ENCODE peak calls at places on chromosomes 4 and X, in seven cellular contexts. H is small intestine; D is ovary; V is CD4-positive, alpha-beta memory T cell; Q is right cardiac atrium; A is cardiac muscle cell; W is CD4-positive, CD25-positive, alpha-beta regulatory T cell. Z is an unnamed sample.

GRCh38 chrX:145826466-145826865 is 8.8 kb downstream of the SLITRK2 start:
- DNase-seq in W (no peak), V (no peak), Q (no peak), A (no peak), H (no peak), D (no peak), Z (no peak)

GRCh38 chr4:152686452-152687013 is 6.7 kb upstream of the TMEM154 start:
- DNase-seq in H (no peak), W (no peak), Q (no peak), A (no peak), D (no peak), V (peak; percentile 29), Z (no peak)

GRCh38 chr4:55004831-55005230 is 120.6 kb downstream of the KDR start:
- DNase-seq in H (no peak), A (peak; percentile 79), W (no peak), V (no peak), D (no peak), Q (no peak), Z (no peak)

GRCh38 chrX:53831662-53832635 is 145.4 kb upstream of the HUWE1 start:
- DNase-seq in Q (no peak), W (peak; percentile 60), H (peak; percentile 33), A (peak; percentile 23), D (no peak), V (peak; percentile 45), Z (peak; percentile 73)

GRCh38 chr4:109803924-109804571 is 2.2 kb upstream of the CFI start:
- DNase-seq in W (peak; percentile 59), H (peak; percentile 65), A (peak; percentile 68), D (no peak), V (peak; percentile 29), Q (no peak), Z (peak; percentile 83)

GRCh38 chr4:100366213-100366612 is 151.6 kb downstream of the EMCN start:
- DNase-seq in V (no peak), Q (no peak), H (no peak), A (no peak), W (no peak), D (no peak), Z (no peak)

GRCh38 chr4:21768349-21769310 is 179.9 kb downstream of the KCNIP4 start:
- DNase-seq in V (peak; percentile 16), D (no peak), Q (no peak), W (peak; percentile 30), A (peak; percentile 73), H (peak; percentile 42), Z (peak; percentile 73)

GRCh38 chrX:152937236-152937635 is 39.4 kb downstream of the ZNF185 start:
- DNase-seq in W (no peak), A (no peak), H (no peak), Q (no peak), V (no peak), D (no peak), Z (no peak)

GRCh38 chr4:135485371-135485770 is 1283.8 kb upstream of the PABPC4L start:
- DNase-seq in W (no peak), H (no peak), Q (no peak), D (no peak), V (no peak), A (no peak), Z (no peak)

GRCh38 chrX:41373989-41374606 is 40.1 kb downstream of the DDX3X start:
- DNase-seq in W (no peak), D (no peak), V (no peak), A (no peak), Q (no peak), H (no peak), Z (no peak)

GRCh38 chr4:77044458-77045124 is 31.2 kb downstream of the CCNI start:
- DNase-seq in W (peak; percentile 61), Q (no peak), H (peak; percentile 51), A (peak; percentile 74), V (peak; percentile 35), D (no peak), Z (peak; percentile 67)

GRCh38 chrX:11530621-11531020 is 135.1 kb downstream of the ARHGAP6 start:
- DNase-seq in A (no peak), H (no peak), Q (no peak), D (peak; percentile 25), W (no peak), V (no peak), Z (no peak)

GRCh38 chrX:43500996-43501694 is 155.0 kb upstream of the MAOA start:
- DNase-seq in A (no peak), Q (no peak), D (no peak), H (peak; percentile 11), W (no peak), V (no peak), Z (no peak)

GRCh38 chr4:164725066-164725465 is 28.9 kb upstream of the SMIM31 start:
- DNase-seq in Q (no peak), A (no peak), H (no peak), D (no peak), W (no peak), V (no peak), Z (no peak)

GRCh38 chr4:69754926-69755580 is 5.4 kb downstream of the SULT1B1 start:
- DNase-seq in V (no peak), W (no peak), H (peak; percentile 91), Q (no peak), D (no peak), A (peak; percentile 11), Z (no peak)

GRCh38 chr4:69749771-69750170 is 10.6 kb downstream of the SULT1B1 start:
- DNase-seq in H (no peak), D (no peak), W (no peak), A (peak; percentile 80), Q (no peak), V (no peak), Z (no peak)

GRCh38 chr4:69750346-69750745 is 10.1 kb downstream of the SULT1B1 start:
- DNase-seq in W (no peak), A (peak; percentile 30), H (no peak), V (no peak), D (no peak), Q (no peak), Z (no peak)

GRCh38 chr4:69757464-69757863 is 3.0 kb downstream of the SULT1B1 start:
- DNase-seq in V (no peak), A (no peak), D (no peak), Q (no peak), H (no peak), W (no peak), Z (no peak)

DNA sequence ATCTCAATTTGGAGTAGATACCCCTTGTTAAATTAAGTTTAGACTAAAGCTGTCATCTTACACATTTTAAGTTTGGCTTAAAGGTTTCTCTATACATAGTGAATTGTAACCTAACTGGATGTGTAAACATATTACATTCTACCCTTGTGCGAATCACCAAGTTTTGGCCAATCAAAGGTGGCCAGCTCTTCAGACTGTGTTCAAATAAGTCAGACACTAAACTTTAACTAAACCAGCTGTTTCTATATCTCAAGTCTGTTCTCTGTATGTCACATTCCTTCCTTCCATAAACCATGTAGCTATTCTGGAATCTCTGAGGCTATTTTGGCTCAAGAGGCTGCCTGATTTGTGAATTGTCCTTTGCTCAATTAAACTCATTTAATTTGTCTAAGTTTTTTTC is 6.8 kb downstream of the SULT1B1 start:
- DNase-seq in H (no peak), W (no peak), D (no peak), Q (no peak), A (peak; percentile 48), V (no peak), Z (no peak)
- H3K4me1 ChIP-seq in H (peaks cover 5% of the 10 kb centered on the region), W (peaks cover 3% of the 10 kb centered on the region), D (no peaks in the 10 kb centered on the region), Q (no peaks in the 10 kb centered on the region), A (peaks cover 8% of the 10 kb centered on the region), V (peaks cover 15% of the 10 kb centered on the region), Z (no peaks in the 10 kb centered on the region)

DNA sequence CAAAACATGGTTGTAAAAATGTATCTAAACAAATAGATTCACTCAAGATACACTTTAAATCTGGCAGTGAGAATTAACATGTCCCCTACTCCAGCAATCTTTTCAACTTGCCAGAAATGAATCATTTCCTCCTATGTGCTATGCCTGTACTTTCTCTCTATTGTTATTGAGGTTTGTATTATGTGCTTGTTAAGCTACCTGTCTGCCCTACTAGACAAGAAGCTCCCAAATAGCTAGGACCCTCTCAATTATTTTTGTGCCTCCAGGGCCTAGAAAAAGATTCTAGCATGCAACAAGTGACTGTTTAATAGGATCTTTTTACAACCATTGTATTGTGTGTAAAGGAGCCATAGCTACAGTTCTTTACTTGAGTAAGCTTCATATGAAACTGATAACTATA is 3.5 kb upstream of the SAP30 start:
- DNase-seq in V (no peak), Q (no peak), A (peak; percentile 46), D (no peak), W (peak; percentile 75), H (no peak), Z (no peak)
- H3K27ac ChIP-seq in V (no peak overlapping the region), Q (no peak overlapping the region), A (no peak overlapping the region), D (no peak overlapping the region), W (peak overlapping the region; percentile 53), H (no peak overlapping the region), Z (no peak overlapping the region)

DNA sequence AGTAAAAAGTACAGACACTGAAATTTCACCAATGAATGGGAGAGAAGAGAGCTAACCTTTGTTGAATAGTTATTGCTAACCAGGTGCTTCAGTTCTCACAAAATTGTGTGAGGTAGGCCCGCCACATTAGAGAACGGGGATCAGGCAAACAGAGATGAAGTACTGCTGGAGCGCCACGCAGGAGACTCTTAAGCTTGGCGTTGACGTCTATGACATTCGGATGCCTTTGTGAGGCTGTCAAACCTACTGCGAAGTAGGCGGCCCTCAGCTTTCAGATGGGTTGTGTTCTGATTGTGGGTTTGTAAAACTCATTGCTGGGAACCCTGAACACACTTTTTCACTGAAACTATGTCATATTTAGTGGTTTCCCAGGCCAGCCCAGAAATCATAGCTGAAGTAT is 173.6 kb downstream of the CBR4 start:
- DNase-seq in V (no peak), W (no peak), H (no peak), A (no peak), D (no peak), Q (no peak), Z (no peak)
- H3K4me1 ChIP-seq in V (peaks cover 11% of the 10 kb centered on the region), W (peaks cover 16% of the 10 kb centered on the region), H (peaks cover 4% of the 10 kb centered on the region), A (peaks cover 18% of the 10 kb centered on the region), D (peaks cover 27% of the 10 kb centered on the region), Q (peaks cover 13% of the 10 kb centered on the region), Z (peaks cover 5% of the 10 kb centered on the region)

DNA sequence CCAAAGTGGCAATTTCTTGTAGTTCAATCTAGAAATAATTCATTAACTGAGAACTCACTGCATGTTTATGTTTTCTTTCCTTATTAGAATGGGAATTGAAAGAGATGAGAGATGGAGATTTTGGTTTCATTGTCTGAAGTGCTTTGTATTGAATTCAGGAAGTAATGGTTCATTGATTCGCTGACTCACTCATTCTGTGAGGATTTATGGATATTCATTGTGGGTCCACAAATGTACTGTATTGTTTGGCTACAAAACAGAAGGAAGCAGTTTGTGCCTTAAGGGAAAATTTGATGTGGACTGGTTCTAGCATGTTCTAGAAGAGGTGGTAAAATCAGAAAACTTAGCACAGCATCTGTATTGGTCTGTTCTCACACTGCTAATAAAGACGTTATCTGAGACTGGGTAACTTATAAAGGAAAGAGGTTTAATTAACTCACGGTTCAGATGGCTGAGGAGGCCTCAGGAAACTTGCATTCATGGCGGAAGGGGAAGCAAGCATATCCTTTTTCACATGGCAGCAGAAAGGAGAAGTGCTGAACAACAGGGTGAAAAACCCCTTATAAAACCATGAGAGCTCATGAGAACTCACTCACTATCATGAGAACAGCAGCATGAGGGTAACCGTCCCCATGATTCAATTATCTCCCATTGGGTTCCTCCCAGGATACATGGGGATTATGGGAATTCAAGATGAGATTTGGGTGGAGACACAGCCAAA is 132.3 kb upstream of the VCX3A start:
- DNase-seq in D (no peak), Q (no peak), A (no peak), H (no peak), W (no peak), V (no peak), Z (peak; percentile 66)
- H3K27ac ChIP-seq in D (no peak overlapping the region), Q (no peak overlapping the region), A (no peak overlapping the region), H (no peak overlapping the region), W (no peak overlapping the region), V (no peak overlapping the region), Z (no peak overlapping the region)

Z was measured in Karpas-422.